ENCODE peak calls at places on chromosomes 5 and 9, in four cellular contexts. X, L, P and R are unnamed samples.

GRCh38 chr9:136615631-136616306 is 46.9 kb upstream of the EGFL7 start:
- DNase-seq in X (no peak), L (no peak), P (no peak), R (no peak)

GRCh38 chr9:90805006-90805993 is 3.7 kb downstream of the SYK start:
- DNase-seq in X (no peak), L (peak), P (no peak), R (no peak)

GRCh38 chr5:136197462-136198142 is 4.6 kb upstream of the SMIM32 start:
- DNase-seq in X (no peak), L (no peak), P (no peak), R (no peak)

GRCh38 chr9:94656190-94656589 is 16.9 kb upstream of the FBP1 start:
- DNase-seq in X (no peak), L (peak), P (no peak), R (no peak)

GRCh38 chr5:19322716-19323485 is 665.1 kb downstream of the CDH18 start:
- DNase-seq in X (peak), L (no peak), P (peak), R (no peak)

GRCh38 chr9:88583901-88584596 is 49.1 kb downstream of the NXNL2 start:
- DNase-seq in X (peak), L (peak), P (no peak), R (peak)

GRCh38 chr9:128341435-128341849 is 1.1 kb downstream of the SLC27A4 start:
- DNase-seq in X (peak), L (peak), P (peak), R (peak)

GRCh38 chr9:27421567-27421966 is 102.5 kb upstream of the IFNK start:
- DNase-seq in X (peak), L (no peak), P (no peak), R (no peak)

GRCh38 chr5:23208959-23209431 is 298.4 kb upstream of the PRDM9 start:
- DNase-seq in X (no peak), L (peak), P (peak), R (peak)

GRCh38 chr5:26700759-26701384 is 337.5 kb downstream of the CDH9 start:
- DNase-seq in X (no peak), L (peak), P (peak), R (no peak)

GRCh38 chr5:151214614-151215545 is 9.0 kb downstream of the CCDC69 start:
- DNase-seq in X (no peak), L (peak), P (no peak), R (no peak)

GRCh38 chr9:37908698-37909186 is 4.8 kb upstream of the SLC25A51 start:
- DNase-seq in X (no peak), L (no peak), P (no peak), R (peak)

GRCh38 chr9:79257671-79258410 is 313.9 kb upstream of the TLE4 start:
- DNase-seq in X (no peak), L (no peak), P (no peak), R (no peak)

GRCh38 chr9:134925011-134925511 is 7.3 kb upstream of the FCN1 start:
- DNase-seq in X (no peak), L (no peak), P (no peak), R (no peak)

GRCh38 chr5:149274964-149275363 is 3.3 kb downstream of the AFAP1L1 start:
- DNase-seq in X (no peak), L (no peak), P (no peak), R (peak)

GRCh38 chr5:74196233-74196632 is 444.3 kb downstream of the ENC1 start:
- DNase-seq in X (no peak), L (no peak), P (no peak), R (no peak)

GRCh38 chr9:93686127-93686879 is 109.9 kb downstream of the PHF2 start:
- DNase-seq in X (no peak), L (no peak), P (no peak), R (no peak)

GRCh38 chr5:81837667-81838306 is 86.9 kb upstream of the SSBP2 start:
- DNase-seq in X (no peak), L (no peak), P (no peak), R (no peak)

GRCh38 chr5:132301341-132302274 is 7.4 kb downstream of the SLC22A4 start:
- DNase-seq in X (no peak), L (no peak), P (no peak), R (no peak)

GRCh38 chr5:59988396-59988795 is 94.9 kb upstream of the PDE4D start:
- DNase-seq in X (no peak), L (no peak), P (no peak), R (no peak)

GRCh38 chr5:55151923-55152842 is 7.8 kb upstream of the GPX8 start:
- DNase-seq in X (no peak), L (no peak), P (no peak), R (peak)

GRCh38 chr5:89580976-89581375 is 698.0 kb upstream of the MEF2C start:
- DNase-seq in X (no peak), L (no peak), P (no peak), R (no peak)

GRCh38 chr9:117828466-117828865 is 124.3 kb downstream of the TLR4 start:
- DNase-seq in X (no peak), L (no peak), P (no peak), R (no peak)

GRCh38 chr9:7145361-7146069 is 387.7 kb downstream of the KDM4C start:
- DNase-seq in X (no peak), L (no peak), P (no peak), R (no peak)
- H3K27ac ChIP-seq in X (no peak), L (no peak), P (no peak), R (no peak)

GRCh38 chr5:142821027-142821732 is 51.0 kb downstream of the ARHGAP26 start:
- DNase-seq in X (no peak), L (no peak), P (no peak), R (no peak)
- H3K27ac ChIP-seq in X (no peak), L (no peak), P (peak), R (peak)

DNA sequence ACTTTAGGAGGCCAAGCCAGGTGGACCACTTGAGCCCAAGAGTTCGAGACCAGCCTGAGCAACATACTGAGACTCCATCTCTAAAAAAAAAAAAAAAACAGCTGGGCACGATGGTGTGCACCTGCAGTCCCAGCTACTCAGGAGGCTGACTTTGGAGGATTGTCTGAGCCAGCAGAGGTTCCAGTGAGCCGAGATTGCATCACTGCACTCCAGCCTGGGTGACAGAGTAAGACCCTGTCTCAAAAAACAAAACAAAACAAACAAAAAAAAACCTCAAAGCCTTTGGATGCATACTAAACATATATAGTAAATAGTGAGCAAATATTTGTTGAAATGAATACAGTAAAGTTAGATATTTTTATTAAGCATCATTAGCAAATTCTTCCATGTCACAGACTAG is 5.3 kb downstream of the SLC35D2 start:
- DNase-seq in X (no peak), L (no peak), P (no peak), R (no peak)
- H3K27ac ChIP-seq in X (no peak), L (no peak), P (peak), R (no peak)

DNA sequence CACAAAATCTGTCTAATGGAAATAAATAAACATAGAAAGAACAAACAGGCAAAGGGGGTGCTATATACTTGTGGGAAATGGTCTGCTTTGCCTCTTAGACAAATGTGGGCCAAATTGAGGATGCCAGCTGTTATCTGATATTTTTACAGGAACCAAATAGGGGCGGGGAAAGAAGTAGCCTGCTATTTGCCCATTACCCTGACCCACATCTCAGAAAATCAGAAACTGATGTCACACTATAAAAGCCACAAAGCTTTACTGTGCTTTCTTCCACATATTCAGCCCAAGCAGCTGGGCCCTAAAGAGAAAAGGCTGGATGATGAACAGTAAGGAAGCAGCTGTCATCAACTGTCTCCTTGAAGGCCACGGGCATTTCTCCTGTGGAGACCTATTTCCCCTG is 97.3 kb downstream of the ELAVL2 start:
- DNase-seq in X (no peak), L (no peak), P (no peak), R (no peak)
- H3K27ac ChIP-seq in X (no peak), L (no peak), P (no peak), R (no peak)